ENCODE peak calls at places on chromosomes 6 and 20, in six cellular contexts. One of them, this sample, is unnamed.

GRCh38 chr20:44017905-44018683 is 103.4 kb downstream of the TOX2 start:
- DNase-seq in GF-D8: no peak
- DNase-seq in hepatocyte: peak; percentile 68
- DNase-seq in dermis blood vessel endothelial cell: peak; percentile 90
- DNase-seq in SJSA1: peak; percentile 62
- DNase-seq in T-helper 2 cell: no peak
- DNase-seq in this sample: no peak

GRCh38 chr6:145189836-145190235 is 545.5 kb downstream of the EPM2A start:
- DNase-seq in GF-D8: no peak
- DNase-seq in hepatocyte: no peak
- DNase-seq in dermis blood vessel endothelial cell: no peak
- DNase-seq in SJSA1: no peak
- DNase-seq in T-helper 2 cell: no peak
- DNase-seq in this sample: no peak

GRCh38 chr20:45965169-45966002 is 6.6 kb downstream of the ZNF335 start:
- DNase-seq in GF-D8: no peak
- DNase-seq in hepatocyte: no peak
- DNase-seq in dermis blood vessel endothelial cell: no peak
- DNase-seq in SJSA1: no peak
- DNase-seq in T-helper 2 cell: no peak
- DNase-seq in this sample: no peak

GRCh38 chr6:167683028-167683862 is 143.5 kb upstream of the AFDN start:
- DNase-seq in GF-D8: no peak
- DNase-seq in hepatocyte: peak; percentile 85
- DNase-seq in dermis blood vessel endothelial cell: peak; percentile 97
- DNase-seq in SJSA1: peak; percentile 77
- DNase-seq in T-helper 2 cell: no peak
- DNase-seq in this sample: no peak

GRCh38 chr6:119856136-119856535 is 506.6 kb upstream of the MAN1A1 start:
- DNase-seq in GF-D8: no peak
- DNase-seq in hepatocyte: no peak
- DNase-seq in dermis blood vessel endothelial cell: no peak
- DNase-seq in SJSA1: no peak
- DNase-seq in T-helper 2 cell: no peak
- DNase-seq in this sample: no peak

GRCh38 chr6:169165031-169165430 is 88.6 kb downstream of the THBS2 start:
- DNase-seq in GF-D8: no peak
- DNase-seq in hepatocyte: no peak
- DNase-seq in dermis blood vessel endothelial cell: no peak
- DNase-seq in SJSA1: no peak
- DNase-seq in T-helper 2 cell: no peak
- DNase-seq in this sample: no peak

GRCh38 chr6:134593024-134593423 is 275.1 kb upstream of the SGK1 start:
- DNase-seq in GF-D8: no peak
- DNase-seq in hepatocyte: no peak
- DNase-seq in dermis blood vessel endothelial cell: no peak
- DNase-seq in SJSA1: no peak
- DNase-seq in T-helper 2 cell: no peak
- DNase-seq in this sample: no peak

GRCh38 chr6:40550096-40550731 is 37.0 kb downstream of the LRFN2 start:
- DNase-seq in GF-D8: no peak
- DNase-seq in hepatocyte: peak; percentile 67
- DNase-seq in dermis blood vessel endothelial cell: peak; percentile 79
- DNase-seq in SJSA1: no peak
- DNase-seq in T-helper 2 cell: no peak
- DNase-seq in this sample: peak; percentile 19

GRCh38 chr6:341914-342831 is 49.4 kb upstream of the IRF4 start:
- DNase-seq in GF-D8: no peak
- DNase-seq in hepatocyte: no peak
- DNase-seq in dermis blood vessel endothelial cell: no peak
- DNase-seq in SJSA1: no peak
- DNase-seq in T-helper 2 cell: peak; percentile 22
- DNase-seq in this sample: no peak

GRCh38 chr6:39493174-39493573 is 170.7 kb upstream of the KCNK16 start:
- DNase-seq in GF-D8: no peak
- DNase-seq in hepatocyte: peak; percentile 26
- DNase-seq in dermis blood vessel endothelial cell: no peak
- DNase-seq in SJSA1: no peak
- DNase-seq in T-helper 2 cell: no peak
- DNase-seq in this sample: no peak

GRCh38 chr20:18943542-18943941 is 130.0 kb downstream of the SCP2D1 start:
- DNase-seq in GF-D8: no peak
- DNase-seq in hepatocyte: no peak
- DNase-seq in dermis blood vessel endothelial cell: no peak
- DNase-seq in SJSA1: no peak
- DNase-seq in T-helper 2 cell: no peak
- DNase-seq in this sample: no peak

GRCh38 chr20:41078329-41078728 is 49.7 kb downstream of the TOP1 start:
- DNase-seq in GF-D8: no peak
- DNase-seq in hepatocyte: peak; percentile 32
- DNase-seq in dermis blood vessel endothelial cell: peak; percentile 84
- DNase-seq in SJSA1: no peak
- DNase-seq in T-helper 2 cell: no peak
- DNase-seq in this sample: no peak

GRCh38 chr6:154909821-154910220 is 85.3 kb upstream of the TIAM2 start:
- DNase-seq in GF-D8: no peak
- DNase-seq in hepatocyte: no peak
- DNase-seq in dermis blood vessel endothelial cell: no peak
- DNase-seq in SJSA1: no peak
- DNase-seq in T-helper 2 cell: no peak
- DNase-seq in this sample: no peak

GRCh38 chr6:107216197-107216933 is 101.0 kb upstream of the BEND3 start:
- DNase-seq in GF-D8: no peak
- DNase-seq in hepatocyte: no peak
- DNase-seq in dermis blood vessel endothelial cell: no peak
- DNase-seq in SJSA1: no peak
- DNase-seq in T-helper 2 cell: no peak
- DNase-seq in this sample: no peak

GRCh38 chr6:56259682-56260081 is 12.3 kb upstream of the COL21A1 start:
- DNase-seq in GF-D8: no peak
- DNase-seq in hepatocyte: peak; percentile 27
- DNase-seq in dermis blood vessel endothelial cell: peak; percentile 24
- DNase-seq in SJSA1: no peak
- DNase-seq in T-helper 2 cell: no peak
- DNase-seq in this sample: no peak

GRCh38 chr6:131258010-131258652 is 122.9 kb downstream of the AKAP7 start:
- DNase-seq in GF-D8: no peak
- DNase-seq in hepatocyte: peak; percentile 38
- DNase-seq in dermis blood vessel endothelial cell: no peak
- DNase-seq in SJSA1: no peak
- DNase-seq in T-helper 2 cell: no peak
- DNase-seq in this sample: no peak

GRCh38 chr6:14113951-14114350 is 3.6 kb upstream of the CD83 start:
- DNase-seq in GF-D8: peak; percentile 11
- DNase-seq in hepatocyte: no peak
- DNase-seq in dermis blood vessel endothelial cell: no peak
- DNase-seq in SJSA1: no peak
- DNase-seq in T-helper 2 cell: no peak
- DNase-seq in this sample: no peak

GRCh38 chr6:149895702-149896310 is 2.1 kb downstream of the RAET1E start:
- DNase-seq in GF-D8: no peak
- DNase-seq in hepatocyte: no peak
- DNase-seq in dermis blood vessel endothelial cell: peak; percentile 77
- DNase-seq in SJSA1: peak; percentile 90
- DNase-seq in T-helper 2 cell: peak; percentile 28
- DNase-seq in this sample: no peak

GRCh38 chr6:28811873-28812272 is 111.9 kb downstream of the TRIM27 start:
- DNase-seq in GF-D8: no peak
- DNase-seq in hepatocyte: no peak
- DNase-seq in dermis blood vessel endothelial cell: no peak
- DNase-seq in SJSA1: no peak
- DNase-seq in T-helper 2 cell: no peak
- DNase-seq in this sample: no peak

GRCh38 chr6:85404497-85405174 is 45.2 kb upstream of the NT5E start:
- DNase-seq in GF-D8: no peak
- DNase-seq in hepatocyte: peak; percentile 43
- DNase-seq in dermis blood vessel endothelial cell: peak; percentile 90
- DNase-seq in SJSA1: peak; percentile 92
- DNase-seq in T-helper 2 cell: no peak
- DNase-seq in this sample: no peak

GRCh38 chr6:52394251-52394666 is 25.9 kb upstream of the EFHC1 start:
- DNase-seq in GF-D8: no peak
- DNase-seq in hepatocyte: no peak
- DNase-seq in dermis blood vessel endothelial cell: no peak
- DNase-seq in SJSA1: no peak
- DNase-seq in T-helper 2 cell: peak; percentile 21
- DNase-seq in this sample: peak; percentile 64

This sample was measured in GM12864.